ENCODE peak calls at places on chromosomes 3 and 15, in ten cellular contexts. One of them, this sample, is unnamed.

GRCh38 chr15:31227954-31228542 is 98.6 kb upstream of the KLF13 start:
- DNase-seq in K562: no peak
- DNase-seq in WTC11: no peak
- DNase-seq in H1: no peak
- DNase-seq in A549: no peak
- DNase-seq in HCT116: no peak
- DNase-seq in SK-N-SH: no peak
- DNase-seq in endothelial cell of umbilical vein: no peak
- DNase-seq in HepG2: no peak
- DNase-seq in GM12878: no peak
- DNase-seq in this sample: peak; percentile 43

GRCh38 chr3:197407526-197407925 is 109.1 kb upstream of the DLG1 start:
- DNase-seq in WTC11: no peak
- DNase-seq in HepG2: no peak
- DNase-seq in GM12878: no peak
- DNase-seq in A549: no peak
- DNase-seq in SK-N-SH: peak; percentile 2
- DNase-seq in H1: no peak
- DNase-seq in endothelial cell of umbilical vein: no peak
- DNase-seq in K562: peak; percentile 3
- DNase-seq in HCT116: no peak
- DNase-seq in this sample: no peak

GRCh38 chr3:117302448-117302847 is 592.9 kb downstream of the TUSC7 start:
- DNase-seq in K562: no peak
- DNase-seq in SK-N-SH: no peak
- DNase-seq in HepG2: no peak
- DNase-seq in endothelial cell of umbilical vein: no peak
- DNase-seq in A549: no peak
- DNase-seq in GM12878: no peak
- DNase-seq in WTC11: no peak
- DNase-seq in H1: no peak
- DNase-seq in HCT116: no peak
- DNase-seq in this sample: no peak

GRCh38 chr3:124444893-124445292 is 285.4 kb upstream of the UMPS start:
- DNase-seq in HCT116: no peak
- DNase-seq in K562: no peak
- DNase-seq in A549: no peak
- DNase-seq in WTC11: no peak
- DNase-seq in HepG2: no peak
- DNase-seq in SK-N-SH: no peak
- DNase-seq in GM12878: no peak
- DNase-seq in endothelial cell of umbilical vein: no peak
- DNase-seq in H1: no peak
- DNase-seq in this sample: no peak

GRCh38 chr3:127655641-127656040 is 17.1 kb upstream of the ABTB1 start:
- DNase-seq in HCT116: no peak
- DNase-seq in A549: no peak
- DNase-seq in endothelial cell of umbilical vein: no peak
- DNase-seq in SK-N-SH: no peak
- DNase-seq in K562: no peak
- DNase-seq in HepG2: no peak
- DNase-seq in H1: no peak
- DNase-seq in WTC11: no peak
- DNase-seq in GM12878: no peak
- DNase-seq in this sample: no peak

GRCh38 chr3:7978104-7978457 is 523.5 kb upstream of the LMCD1 start:
- DNase-seq in A549: no peak
- DNase-seq in endothelial cell of umbilical vein: no peak
- DNase-seq in HCT116: no peak
- DNase-seq in K562: no peak
- DNase-seq in HepG2: no peak
- DNase-seq in H1: no peak
- DNase-seq in WTC11: no peak
- DNase-seq in GM12878: no peak
- DNase-seq in SK-N-SH: peak; percentile 42
- DNase-seq in this sample: no peak

GRCh38 chr3:107943350-107943749 is 147.5 kb downstream of the CD47 start:
- DNase-seq in HCT116: no peak
- DNase-seq in GM12878: no peak
- DNase-seq in endothelial cell of umbilical vein: no peak
- DNase-seq in K562: no peak
- DNase-seq in A549: no peak
- DNase-seq in WTC11: no peak
- DNase-seq in H1: no peak
- DNase-seq in SK-N-SH: no peak
- DNase-seq in HepG2: no peak
- DNase-seq in this sample: no peak

GRCh38 chr3:132629928-132630327 is 29.7 kb downstream of the ACAD11 start:
- DNase-seq in H1: no peak
- DNase-seq in HepG2: no peak
- DNase-seq in endothelial cell of umbilical vein: peak; percentile 76
- DNase-seq in HCT116: no peak
- DNase-seq in GM12878: no peak
- DNase-seq in SK-N-SH: no peak
- DNase-seq in K562: no peak
- DNase-seq in WTC11: no peak
- DNase-seq in A549: no peak
- DNase-seq in this sample: no peak

GRCh38 chr3:41997702-41998551 is 36.0 kb upstream of the ULK4 start:
- DNase-seq in HepG2: no peak
- DNase-seq in GM12878: no peak
- DNase-seq in H1: peak; percentile 75
- DNase-seq in K562: peak; percentile 41
- DNase-seq in HCT116: no peak
- DNase-seq in SK-N-SH: no peak
- DNase-seq in endothelial cell of umbilical vein: no peak
- DNase-seq in WTC11: peak; percentile 40
- DNase-seq in A549: no peak
- DNase-seq in this sample: no peak
- TF ChIP-seq MAX in HepG2: no peak
- TF ChIP-seq MAX in GM12878: no peak
- TF ChIP-seq MAX in H1: no peak
- TF ChIP-seq MAX in K562: no peak
- TF ChIP-seq MAX in HCT116: no peak
- TF ChIP-seq MAX in SK-N-SH: no peak
- TF ChIP-seq MAX in endothelial cell of umbilical vein: no peak
- TF ChIP-seq MAX in WTC11: no peak
- TF ChIP-seq MAX in A549: no peak
- TF ChIP-seq MAX in this sample: no peak

GRCh38 chr3:32315441-32315840 is 76.2 kb upstream of the CMTM7 start:
- DNase-seq in K562: no peak
- DNase-seq in endothelial cell of umbilical vein: no peak
- DNase-seq in GM12878: no peak
- DNase-seq in HCT116: no peak
- DNase-seq in HepG2: no peak
- DNase-seq in SK-N-SH: no peak
- DNase-seq in H1: no peak
- DNase-seq in WTC11: no peak
- DNase-seq in A549: no peak
- DNase-seq in this sample: no peak

GRCh38 chr3:32316319-32316718 is 75.3 kb upstream of the CMTM7 start:
- DNase-seq in A549: no peak
- DNase-seq in endothelial cell of umbilical vein: no peak
- DNase-seq in HepG2: peak; percentile 63
- DNase-seq in H1: no peak
- DNase-seq in HCT116: no peak
- DNase-seq in WTC11: no peak
- DNase-seq in SK-N-SH: no peak
- DNase-seq in GM12878: no peak
- DNase-seq in K562: no peak
- DNase-seq in this sample: no peak

GRCh38 chr3:32313169-32313568 is 74.7 kb downstream of the CMTM8 start:
- DNase-seq in H1: no peak
- DNase-seq in endothelial cell of umbilical vein: no peak
- DNase-seq in GM12878: no peak
- DNase-seq in WTC11: no peak
- DNase-seq in HepG2: no peak
- DNase-seq in SK-N-SH: no peak
- DNase-seq in A549: no peak
- DNase-seq in HCT116: peak; percentile 32
- DNase-seq in K562: no peak
- DNase-seq in this sample: no peak

GRCh38 chr3:32310918-32311839 is 72.7 kb downstream of the CMTM8 start:
- DNase-seq in SK-N-SH: no peak
- DNase-seq in H1: no peak
- DNase-seq in HCT116: no peak
- DNase-seq in K562: no peak
- DNase-seq in GM12878: no peak
- DNase-seq in WTC11: no peak
- DNase-seq in HepG2: peak; percentile 92
- DNase-seq in A549: no peak
- DNase-seq in endothelial cell of umbilical vein: no peak
- DNase-seq in this sample: no peak

DNA sequence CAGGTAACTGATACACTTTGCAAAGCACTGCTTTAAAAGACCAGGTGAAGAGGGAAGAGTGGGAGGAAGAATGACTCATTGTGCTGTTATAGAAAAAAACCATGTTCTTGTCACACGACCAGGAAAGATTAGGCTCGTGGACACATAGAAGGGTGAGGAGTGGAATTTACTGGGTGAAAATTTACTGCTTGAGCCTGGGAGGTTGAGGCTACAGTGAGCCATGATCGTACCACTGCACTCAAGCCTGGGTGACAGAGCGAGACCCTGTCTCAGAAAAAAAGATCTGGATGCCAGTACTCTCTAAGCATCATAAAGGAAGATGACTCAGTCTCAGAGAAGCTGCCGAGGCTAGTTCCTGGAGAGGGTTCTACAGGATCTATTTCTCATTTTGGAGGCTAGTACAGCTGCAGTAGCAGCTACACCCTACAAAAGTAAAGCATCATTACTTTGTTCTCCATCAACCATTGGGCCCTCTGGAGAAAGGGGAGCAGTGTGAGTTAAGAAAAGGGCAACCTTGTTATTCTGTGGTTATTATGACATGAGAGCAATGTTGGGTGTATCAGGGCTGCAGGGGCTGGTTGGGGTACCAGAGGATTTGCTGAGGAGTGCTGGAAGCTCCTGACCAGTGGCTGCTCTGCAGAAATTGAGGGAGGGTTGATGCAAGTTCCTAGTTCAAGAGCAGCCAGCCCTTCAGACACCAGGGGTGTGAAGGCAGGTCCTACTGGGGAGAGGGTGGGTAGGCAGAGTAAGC is 75.4 kb downstream of the CMTM8 start:
- DNase-seq in H1: no peak
- DNase-seq in HepG2: no peak
- DNase-seq in HCT116: peak; percentile 52
- DNase-seq in K562: no peak
- DNase-seq in SK-N-SH: no peak
- DNase-seq in WTC11: no peak
- DNase-seq in GM12878: no peak
- DNase-seq in A549: no peak
- DNase-seq in endothelial cell of umbilical vein: peak; percentile 52
- DNase-seq in this sample: no peak
- TF ChIP-seq MAX in H1: no peak
- TF ChIP-seq MAX in HepG2: no peak
- TF ChIP-seq MAX in HCT116: peak; percentile 50
- TF ChIP-seq MAX in K562: no peak
- TF ChIP-seq MAX in SK-N-SH: no peak
- TF ChIP-seq MAX in WTC11: no peak
- TF ChIP-seq MAX in GM12878: no peak
- TF ChIP-seq MAX in A549: no peak
- TF ChIP-seq MAX in endothelial cell of umbilical vein: no peak
- TF ChIP-seq MAX in this sample: no peak

GRCh38 chr3:2456788-2457187 is 358.1 kb downstream of the CNTN4 start:
- DNase-seq in A549: no peak
- DNase-seq in H1: no peak
- DNase-seq in endothelial cell of umbilical vein: no peak
- DNase-seq in K562: no peak
- DNase-seq in HCT116: no peak
- DNase-seq in HepG2: no peak
- DNase-seq in SK-N-SH: no peak
- DNase-seq in GM12878: no peak
- DNase-seq in WTC11: no peak
- DNase-seq in this sample: no peak

GRCh38 chr3:2454865-2455264 is 356.2 kb downstream of the CNTN4 start:
- DNase-seq in endothelial cell of umbilical vein: no peak
- DNase-seq in K562: no peak
- DNase-seq in HepG2: no peak
- DNase-seq in HCT116: no peak
- DNase-seq in GM12878: no peak
- DNase-seq in A549: no peak
- DNase-seq in WTC11: no peak
- DNase-seq in SK-N-SH: no peak
- DNase-seq in H1: no peak
- DNase-seq in this sample: no peak

GRCh38 chr3:2452249-2452648 is 353.6 kb downstream of the CNTN4 start:
- DNase-seq in K562: no peak
- DNase-seq in GM12878: no peak
- DNase-seq in SK-N-SH: peak; percentile 7
- DNase-seq in HepG2: no peak
- DNase-seq in endothelial cell of umbilical vein: no peak
- DNase-seq in WTC11: no peak
- DNase-seq in HCT116: no peak
- DNase-seq in H1: no peak
- DNase-seq in A549: no peak
- DNase-seq in this sample: no peak
- TF ChIP-seq MAX in K562: no peak
- TF ChIP-seq MAX in GM12878: no peak
- TF ChIP-seq MAX in SK-N-SH: no peak
- TF ChIP-seq MAX in HepG2: no peak
- TF ChIP-seq MAX in endothelial cell of umbilical vein: no peak
- TF ChIP-seq MAX in WTC11: no peak
- TF ChIP-seq MAX in HCT116: no peak
- TF ChIP-seq MAX in H1: no peak
- TF ChIP-seq MAX in A549: no peak
- TF ChIP-seq MAX in this sample: no peak

GRCh38 chr3:51684971-51685751 is 14.1 kb downstream of the TEX264 start:
- DNase-seq in H1: no peak
- DNase-seq in SK-N-SH: no peak
- DNase-seq in WTC11: no peak
- DNase-seq in K562: peak; percentile 34
- DNase-seq in GM12878: no peak
- DNase-seq in endothelial cell of umbilical vein: peak; percentile 20
- DNase-seq in HepG2: no peak
- DNase-seq in A549: no peak
- DNase-seq in HCT116: no peak
- DNase-seq in this sample: peak; percentile 26
- TF ChIP-seq MAX in H1: no peak
- TF ChIP-seq MAX in SK-N-SH: no peak
- TF ChIP-seq MAX in WTC11: no peak
- TF ChIP-seq MAX in K562: no peak
- TF ChIP-seq MAX in GM12878: no peak
- TF ChIP-seq MAX in endothelial cell of umbilical vein: no peak
- TF ChIP-seq MAX in HepG2: no peak
- TF ChIP-seq MAX in A549: no peak
- TF ChIP-seq MAX in HCT116: no peak
- TF ChIP-seq MAX in this sample: no peak

This sample was measured in NB4.